ENCODE peak calls at places on chromosome 21, in ten cellular contexts. One of them, this sample, is unnamed.

GRCh38 chr21:36429672-36430546 is 44.7 kb downstream of the CHAF1B start:
- DNase-seq in left ventricle myocardium inferior: peak
- DNase-seq in heart right ventricle: peak
- DNase-seq in AG04450: peak
- DNase-seq in GM23338: peak
- DNase-seq in colonic mucosa: peak
- DNase-seq in aorta: peak
- DNase-seq in neuronal stem cell: peak
- DNase-seq in HepG2: peak
- DNase-seq in body of pancreas: peak
- DNase-seq in this sample: peak

GRCh38 chr21:26593800-26594199 is 20.7 kb upstream of the CYYR1 start:
- DNase-seq in left ventricle myocardium inferior: no peak
- DNase-seq in heart right ventricle: no peak
- DNase-seq in AG04450: no peak
- DNase-seq in GM23338: no peak
- DNase-seq in colonic mucosa: no peak
- DNase-seq in aorta: no peak
- DNase-seq in neuronal stem cell: no peak
- DNase-seq in HepG2: no peak
- DNase-seq in body of pancreas: no peak
- DNase-seq in this sample: no peak

GRCh38 chr21:33110340-33110715 is 40.4 kb downstream of the OLIG1 start:
- DNase-seq in left ventricle myocardium inferior: no peak
- DNase-seq in heart right ventricle: no peak
- DNase-seq in AG04450: no peak
- DNase-seq in GM23338: no peak
- DNase-seq in colonic mucosa: no peak
- DNase-seq in aorta: no peak
- DNase-seq in neuronal stem cell: no peak
- DNase-seq in HepG2: no peak
- DNase-seq in body of pancreas: no peak
- DNase-seq in this sample: no peak

GRCh38 chr21:38027901-38028300 is 111.6 kb upstream of the KCNJ6 start:
- DNase-seq in left ventricle myocardium inferior: no peak
- DNase-seq in heart right ventricle: no peak
- DNase-seq in AG04450: no peak
- DNase-seq in GM23338: no peak
- DNase-seq in colonic mucosa: no peak
- DNase-seq in aorta: no peak
- DNase-seq in neuronal stem cell: no peak
- DNase-seq in HepG2: no peak
- DNase-seq in body of pancreas: no peak
- DNase-seq in this sample: no peak

GRCh38 chr21:26961704-26962103 is 5.2 kb downstream of the ADAMTS5 start:
- DNase-seq in left ventricle myocardium inferior: no peak
- DNase-seq in heart right ventricle: no peak
- DNase-seq in AG04450: no peak
- DNase-seq in GM23338: peak
- DNase-seq in colonic mucosa: peak
- DNase-seq in aorta: no peak
- DNase-seq in neuronal stem cell: no peak
- DNase-seq in HepG2: no peak
- DNase-seq in body of pancreas: peak
- DNase-seq in this sample: no peak

GRCh38 chr21:31354604-31355443 is 10.8 kb upstream of the TIAM1 start:
- DNase-seq in left ventricle myocardium inferior: no peak
- DNase-seq in heart right ventricle: no peak
- DNase-seq in AG04450: peak
- DNase-seq in GM23338: peak
- DNase-seq in colonic mucosa: no peak
- DNase-seq in aorta: no peak
- DNase-seq in neuronal stem cell: no peak
- DNase-seq in HepG2: no peak
- DNase-seq in body of pancreas: no peak
- DNase-seq in this sample: peak

GRCh38 chr21:26732442-26733221 is 112.6 kb downstream of the ADAMTS1 start:
- DNase-seq in left ventricle myocardium inferior: no peak
- DNase-seq in heart right ventricle: peak
- DNase-seq in AG04450: peak
- DNase-seq in GM23338: peak
- DNase-seq in colonic mucosa: peak
- DNase-seq in aorta: peak
- DNase-seq in neuronal stem cell: peak
- DNase-seq in HepG2: peak
- DNase-seq in body of pancreas: peak
- DNase-seq in this sample: no peak

GRCh38 chr21:38804030-38804616 is 1.6 kb upstream of the ETS2 start:
- DNase-seq in left ventricle myocardium inferior: no peak
- DNase-seq in heart right ventricle: no peak
- DNase-seq in AG04450: no peak
- DNase-seq in GM23338: no peak
- DNase-seq in colonic mucosa: no peak
- DNase-seq in aorta: no peak
- DNase-seq in neuronal stem cell: no peak
- DNase-seq in HepG2: no peak
- DNase-seq in body of pancreas: no peak
- DNase-seq in this sample: no peak

GRCh38 chr21:27734146-27734545 is 767.3 kb upstream of the ADAMTS5 start:
- DNase-seq in left ventricle myocardium inferior: no peak
- DNase-seq in heart right ventricle: no peak
- DNase-seq in AG04450: peak
- DNase-seq in GM23338: no peak
- DNase-seq in colonic mucosa: no peak
- DNase-seq in aorta: no peak
- DNase-seq in neuronal stem cell: no peak
- DNase-seq in HepG2: no peak
- DNase-seq in body of pancreas: no peak
- DNase-seq in this sample: no peak

GRCh38 chr21:38956791-38957571 is 151.3 kb downstream of the ETS2 start:
- DNase-seq in left ventricle myocardium inferior: no peak
- DNase-seq in heart right ventricle: no peak
- DNase-seq in AG04450: no peak
- DNase-seq in GM23338: no peak
- DNase-seq in colonic mucosa: peak
- DNase-seq in aorta: no peak
- DNase-seq in neuronal stem cell: no peak
- DNase-seq in HepG2: no peak
- DNase-seq in body of pancreas: peak
- DNase-seq in this sample: no peak

GRCh38 chr21:37079211-37079824 is 6.3 kb downstream of the TTC3 start:
- DNase-seq in left ventricle myocardium inferior: no peak
- DNase-seq in heart right ventricle: no peak
- DNase-seq in AG04450: no peak
- DNase-seq in GM23338: peak
- DNase-seq in colonic mucosa: no peak
- DNase-seq in aorta: no peak
- DNase-seq in neuronal stem cell: no peak
- DNase-seq in HepG2: peak
- DNase-seq in body of pancreas: no peak
- DNase-seq in this sample: no peak

DNA sequence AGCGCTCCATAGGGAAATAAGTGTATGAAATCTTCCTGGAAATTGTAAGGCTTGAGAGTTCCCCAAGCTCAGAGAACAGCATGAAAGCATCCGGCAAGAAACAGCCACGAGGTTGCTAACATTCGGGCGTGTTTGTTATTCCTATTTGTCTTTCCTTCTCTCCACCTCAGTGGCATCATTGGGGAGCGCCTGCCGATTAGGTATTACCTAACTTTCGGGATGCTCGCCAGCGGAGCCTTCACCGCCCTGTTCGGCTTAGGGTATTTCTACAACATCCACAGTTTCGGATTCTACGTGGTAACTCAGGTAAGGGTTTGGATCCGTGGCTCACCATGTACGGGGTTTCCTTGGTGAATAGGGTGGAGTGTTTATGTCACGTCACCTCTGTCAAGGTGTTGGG is 25.7 kb downstream of the SLC37A1 start:
- DNase-seq in left ventricle myocardium inferior: no peak
- DNase-seq in heart right ventricle: no peak
- DNase-seq in AG04450: no peak
- DNase-seq in GM23338: no peak
- DNase-seq in colonic mucosa: peak
- DNase-seq in aorta: no peak
- DNase-seq in neuronal stem cell: no peak
- DNase-seq in HepG2: no peak
- DNase-seq in body of pancreas: no peak
- DNase-seq in this sample: no peak
- H3K27ac ChIP-seq in left ventricle myocardium inferior: no peak
- H3K27ac ChIP-seq in heart right ventricle: no peak
- H3K27ac ChIP-seq in AG04450: no peak
- H3K27ac ChIP-seq in GM23338: peak
- H3K27ac ChIP-seq in colonic mucosa: no peak
- H3K27ac ChIP-seq in aorta: no peak
- H3K27ac ChIP-seq in neuronal stem cell: no peak
- H3K27ac ChIP-seq in HepG2: no peak
- H3K27ac ChIP-seq in body of pancreas: no peak
- H3K27ac ChIP-seq in this sample: no peak

GRCh38 chr21:46515109-46515508 is 56.4 kb downstream of the DIP2A start:
- DNase-seq in left ventricle myocardium inferior: peak
- DNase-seq in heart right ventricle: peak
- DNase-seq in AG04450: no peak
- DNase-seq in GM23338: no peak
- DNase-seq in colonic mucosa: no peak
- DNase-seq in aorta: peak
- DNase-seq in neuronal stem cell: no peak
- DNase-seq in HepG2: no peak
- DNase-seq in body of pancreas: peak
- DNase-seq in this sample: peak
- H3K27ac ChIP-seq in left ventricle myocardium inferior: no peak
- H3K27ac ChIP-seq in heart right ventricle: no peak
- H3K27ac ChIP-seq in AG04450: no peak
- H3K27ac ChIP-seq in GM23338: no peak
- H3K27ac ChIP-seq in colonic mucosa: no peak
- H3K27ac ChIP-seq in aorta: no peak
- H3K27ac ChIP-seq in neuronal stem cell: no peak
- H3K27ac ChIP-seq in HepG2: no peak
- H3K27ac ChIP-seq in body of pancreas: no peak
- H3K27ac ChIP-seq in this sample: peak

GRCh38 chr21:43911015-43911934 is 46.3 kb downstream of the AGPAT3 start:
- DNase-seq in left ventricle myocardium inferior: no peak
- DNase-seq in heart right ventricle: no peak
- DNase-seq in AG04450: no peak
- DNase-seq in GM23338: no peak
- DNase-seq in colonic mucosa: no peak
- DNase-seq in aorta: no peak
- DNase-seq in neuronal stem cell: no peak
- DNase-seq in HepG2: peak
- DNase-seq in body of pancreas: no peak
- DNase-seq in this sample: no peak
- H3K27ac ChIP-seq in left ventricle myocardium inferior: peak
- H3K27ac ChIP-seq in heart right ventricle: no peak
- H3K27ac ChIP-seq in AG04450: no peak
- H3K27ac ChIP-seq in GM23338: no peak
- H3K27ac ChIP-seq in colonic mucosa: no peak
- H3K27ac ChIP-seq in aorta: no peak
- H3K27ac ChIP-seq in neuronal stem cell: no peak
- H3K27ac ChIP-seq in HepG2: peak
- H3K27ac ChIP-seq in body of pancreas: no peak
- H3K27ac ChIP-seq in this sample: no peak

DNA sequence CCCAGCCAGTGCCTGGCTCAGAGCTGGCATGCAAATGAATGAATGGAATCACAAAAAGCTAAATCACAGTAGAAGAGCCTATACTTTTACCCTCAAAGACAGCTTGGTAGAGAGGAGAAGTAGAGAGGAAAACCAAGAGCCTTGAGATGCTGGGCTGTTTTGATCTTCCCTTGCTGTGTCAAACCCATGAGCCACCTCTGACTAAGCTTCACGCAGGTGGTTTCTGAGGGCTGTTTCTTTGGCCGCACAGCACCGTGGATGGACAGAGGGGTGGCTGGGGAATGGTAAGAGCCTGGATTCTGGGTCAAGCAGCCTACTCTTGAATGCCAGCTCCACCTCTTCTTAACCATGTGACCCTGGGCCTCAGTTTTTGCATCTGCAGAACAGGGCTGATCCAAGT is 18.6 kb downstream of the ABCG1 start:
- DNase-seq in left ventricle myocardium inferior: no peak
- DNase-seq in heart right ventricle: no peak
- DNase-seq in AG04450: no peak
- DNase-seq in GM23338: no peak
- DNase-seq in colonic mucosa: no peak
- DNase-seq in aorta: peak
- DNase-seq in neuronal stem cell: no peak
- DNase-seq in HepG2: no peak
- DNase-seq in body of pancreas: no peak
- DNase-seq in this sample: no peak
- H3K27ac ChIP-seq in left ventricle myocardium inferior: peak
- H3K27ac ChIP-seq in heart right ventricle: peak
- H3K27ac ChIP-seq in AG04450: no peak
- H3K27ac ChIP-seq in GM23338: no peak
- H3K27ac ChIP-seq in colonic mucosa: no peak
- H3K27ac ChIP-seq in aorta: no peak
- H3K27ac ChIP-seq in neuronal stem cell: no peak
- H3K27ac ChIP-seq in HepG2: no peak
- H3K27ac ChIP-seq in body of pancreas: no peak
- H3K27ac ChIP-seq in this sample: peak